ENCODE peak calls at places on chromosomes 6 and 20, in five cellular contexts. Q is CD8-positive, alpha-beta T cell; T is neural progenitor cell; O is GM10248; Z is HCT116. M is an unnamed sample.

GRCh38 chr6:44681782-44682181 is 294.3 kb downstream of the CDC5L start:
- DNase-seq in O (no peak), T (peak; percentile 28), Q (no peak), Z (no peak), M (no peak)

GRCh38 chr6:38489951-38490350 is 149.8 kb downstream of the BTBD9 start:
- DNase-seq in O (no peak), Z (no peak), T (no peak), Q (no peak), M (no peak)

GRCh38 chr6:122548281-122548680 is 61.9 kb upstream of the PKIB start:
- DNase-seq in O (no peak), T (no peak), Z (no peak), Q (no peak), M (no peak)

GRCh38 chr6:15365273-15365687 is 119.4 kb downstream of the JARID2 start:
- DNase-seq in Z (no peak), Q (peak; percentile 29), O (peak; percentile 32), T (peak; percentile 65), M (peak; percentile 25)

GRCh38 chr6:122268394-122268793 is 131.1 kb upstream of the HSF2 start:
- DNase-seq in Q (no peak), T (no peak), Z (no peak), O (no peak), M (no peak)

GRCh38 chr6:33744001-33744848 is 2.5 kb downstream of the IP6K3 start:
- DNase-seq in O (peak; percentile 87), Q (peak; percentile 64), Z (peak; percentile 42), T (peak; percentile 89), M (peak; percentile 85)

GRCh38 chr6:139728879-139729278 is 354.4 kb upstream of the CITED2 start:
- DNase-seq in Q (no peak), T (no peak), Z (no peak), O (no peak), M (no peak)

GRCh38 chr20:35264755-35265154 is 13.2 kb downstream of the MMP24OS start:
- DNase-seq in Z (no peak), Q (no peak), O (no peak), T (no peak), M (no peak)

GRCh38 chr6:113529191-113529590 is 328.0 kb upstream of the MARCKS start:
- DNase-seq in Z (no peak), Q (no peak), O (no peak), T (no peak), M (no peak)

GRCh38 chr6:87806098-87806497 is 104.1 kb upstream of the AKIRIN2 start:
- DNase-seq in Q (no peak), T (no peak), O (no peak), Z (no peak), M (no peak)

GRCh38 chr6:21085206-21085605 is 508.3 kb upstream of the SOX4 start:
- DNase-seq in O (no peak), Q (no peak), Z (no peak), T (no peak), M (no peak)

GRCh38 chr20:53623454-53624206 is 30.0 kb upstream of the ZNF217 start:
- DNase-seq in Q (no peak), O (no peak), Z (no peak), T (peak; percentile 54), M (no peak)

GRCh38 chr6:108850669-108851467 is 2.6 kb downstream of the ARMC2 start:
- DNase-seq in T (no peak), Z (no peak), O (no peak), Q (no peak), M (no peak)

GRCh38 chr6:24779416-24779815 is 4.7 kb downstream of the GMNN start:
- DNase-seq in Z (no peak), O (peak; percentile 28), T (no peak), Q (no peak), M (peak; percentile 49)

GRCh38 chr20:57844626-57845596 is 135.1 kb upstream of the PMEPA1 start:
- DNase-seq in Z (no peak), T (no peak), O (no peak), Q (no peak), M (no peak)

GRCh38 chr20:1437222-1437904 is 29.3 kb downstream of the NSFL1C start:
- DNase-seq in Q (peak; percentile 73), T (peak; percentile 75), Z (peak; percentile 71), O (peak; percentile 79), M (peak; percentile 76)

GRCh38 chr6:98581725-98582124 is 252.6 kb upstream of the POU3F2 start:
- DNase-seq in O (no peak), Z (no peak), Q (no peak), T (no peak), M (no peak)

GRCh38 chr6:81487489-81487888 is 265.0 kb downstream of the TENT5A start:
- DNase-seq in Q (no peak), Z (no peak), O (no peak), T (no peak), M (no peak)

GRCh38 chr6:21220271-21220987 is 373.1 kb upstream of the SOX4 start:
- DNase-seq in O (no peak), Q (no peak), Z (no peak), T (no peak), M (no peak)

GRCh38 chr6:83767033-83767432 is 58.1 kb upstream of the SNAP91 start:
- DNase-seq in Z (no peak), Q (no peak), O (no peak), T (no peak), M (no peak)

GRCh38 chr6:44462335-44462734 is 74.8 kb downstream of the CDC5L start:
- DNase-seq in Z (no peak), T (no peak), O (no peak), Q (no peak), M (no peak)

GRCh38 chr6:139680819-139681218 is 306.4 kb upstream of the CITED2 start:
- DNase-seq in Z (no peak), T (peak; percentile 5), O (no peak), Q (no peak), M (no peak)

GRCh38 chr6:79755967-79756366 is 124.8 kb downstream of the SH3BGRL2 start:
- DNase-seq in O (no peak), Z (no peak), T (no peak), Q (no peak), M (no peak)

GRCh38 chr20:2521369-2522305 is 12.9 kb upstream of the ZNF343 start:
- DNase-seq in O (no peak), Z (peak; percentile 39), T (peak; percentile 66), Q (peak; percentile 34), M (peak; percentile 57)

GRCh38 chr6:20404641-20405032 is 3.0 kb downstream of the E2F3 start:
- DNase-seq in Z (peak; percentile 72), T (peak; percentile 74), Q (peak; percentile 50), O (peak; percentile 50), M (peak; percentile 56)

GRCh38 chr6:73538116-73538779 is 17.4 kb upstream of the EEF1A1 start:
- DNase-seq in T (no peak), Q (no peak), Z (no peak), O (no peak), M (no peak)
- TF ChIP-seq CTCF in T (no peak), Q (no peak), Z (no peak), O (no peak), M (no peak)

DNA sequence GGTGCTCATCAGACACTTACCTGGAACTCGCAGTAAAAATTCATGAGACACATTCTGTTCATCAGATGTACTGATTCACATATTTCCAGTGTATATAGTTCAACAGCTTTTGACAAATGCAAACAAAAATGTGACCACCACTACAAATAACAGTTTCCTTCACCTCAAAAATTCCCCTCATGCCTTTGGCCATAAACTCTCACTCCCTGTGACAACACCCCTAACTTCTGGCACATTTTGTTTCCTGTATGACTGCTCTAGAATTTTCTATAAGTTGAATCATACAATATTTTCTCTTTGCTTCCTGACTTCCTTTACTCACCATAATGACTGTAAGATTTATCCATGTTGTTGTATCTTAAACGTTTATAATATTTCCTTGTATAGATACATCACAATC is 63.7 kb downstream of the C6orf118 start:
- DNase-seq in T (no peak), Z (no peak), O (no peak), Q (no peak), M (no peak)
- TF ChIP-seq CTCF in T (no peak), Z (no peak), O (no peak), Q (no peak), M (no peak)

GRCh38 chr20:63819224-63819917 is 11.7 kb downstream of the ZBTB46 start:
- DNase-seq in O (no peak), Q (no peak), T (no peak), Z (no peak), M (no peak)
- TF ChIP-seq CTCF in O (peak; percentile 22), Q (no peak), T (peak; percentile 41), Z (no peak), M (no peak)

GRCh38 chr20:61979701-61980635 is 85.7 kb downstream of the TAF4 start:
- DNase-seq in Z (no peak), O (no peak), T (no peak), Q (no peak), M (no peak)

GRCh38 chr20:61982951-61983315 is 82.7 kb downstream of the TAF4 start:
- DNase-seq in O (no peak), Q (no peak), Z (no peak), T (no peak), M (no peak)

GRCh38 chr20:61979090-61979489 is 86.6 kb downstream of the TAF4 start:
- DNase-seq in O (no peak), Q (no peak), T (no peak), Z (no peak), M (no peak)

GRCh38 chr20:61982240-61982950 is 83.3 kb downstream of the TAF4 start:
- DNase-seq in Q (no peak), O (no peak), Z (no peak), T (no peak), M (no peak)

DNA sequence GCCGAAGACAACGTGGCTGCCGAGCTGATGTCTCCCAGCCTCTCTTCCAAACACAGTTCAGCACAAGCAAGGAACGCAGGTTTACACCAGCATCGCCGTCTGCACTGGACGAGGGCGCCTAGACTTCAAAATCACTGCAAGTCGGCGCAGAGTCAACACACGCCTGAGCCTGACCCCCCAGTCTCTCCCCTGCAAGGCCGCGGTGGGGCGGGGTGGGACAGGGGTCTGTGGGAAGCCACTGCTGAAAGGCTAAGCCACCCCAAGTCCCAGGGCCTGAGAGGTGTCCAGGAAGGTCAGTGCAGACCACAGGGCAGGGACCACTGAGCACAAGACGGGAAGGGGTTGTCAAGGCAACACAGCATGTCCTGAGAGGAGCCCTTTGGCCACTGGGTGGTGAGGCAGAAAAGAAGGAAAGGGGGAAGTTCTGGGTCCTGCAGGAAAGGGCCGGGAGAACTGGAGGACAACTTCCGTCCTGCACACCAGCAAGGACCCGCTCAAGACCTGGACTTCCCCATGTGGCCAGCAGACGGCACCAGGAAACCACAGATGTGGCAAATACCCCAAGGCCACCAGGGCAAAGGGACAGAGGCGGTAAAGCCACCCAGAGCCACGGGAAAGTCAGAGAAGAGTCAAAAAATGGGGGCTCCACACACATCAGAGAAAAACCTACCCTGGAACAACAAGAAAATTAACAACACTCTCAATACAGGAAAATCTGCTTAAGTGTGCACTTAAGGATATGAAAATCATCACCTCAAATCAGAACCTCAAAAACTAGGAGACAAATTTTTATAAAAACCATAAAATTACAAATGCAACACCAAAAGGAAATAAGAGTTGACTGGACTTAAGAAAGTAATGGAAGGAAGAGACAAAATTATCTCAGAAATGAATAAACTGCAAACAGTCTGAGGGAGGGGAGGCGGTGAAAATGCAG is 84.8 kb downstream of the TAF4 start:
- DNase-seq in T (peak; percentile 60), Z (peak; percentile 3), O (no peak), Q (no peak), M (no peak)
- TF ChIP-seq CTCF in T (peak; percentile 46), Z (peak; percentile 26), O (no peak), Q (no peak), M (peak; percentile 18)

DNA sequence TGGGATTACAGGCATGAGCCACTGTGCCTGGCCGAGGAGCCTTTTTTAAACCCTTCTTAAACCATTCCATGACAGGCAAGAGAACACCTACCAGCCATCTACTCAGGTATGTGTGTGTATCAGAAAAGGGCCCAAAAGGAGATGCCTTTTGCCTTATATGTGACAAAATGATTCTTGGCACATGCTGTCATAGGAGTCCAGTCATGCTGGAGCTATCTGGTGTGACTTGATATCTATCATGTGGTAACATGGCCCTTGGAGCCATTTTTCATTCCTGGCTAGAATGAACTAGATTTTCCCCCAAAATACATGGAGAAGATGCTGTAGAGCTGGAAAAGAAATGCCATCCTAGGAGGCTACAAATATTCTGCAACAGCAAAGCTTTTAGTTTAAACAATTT is 129.1 kb downstream of the DST start:
- DNase-seq in T (no peak), Z (no peak), Q (no peak), O (no peak), M (no peak)
- TF ChIP-seq CTCF in T (no peak), Z (no peak), Q (no peak), O (no peak), M (no peak)